ENCODE peak calls at places on chromosomes 16 and 17, in ten cellular contexts. S is stimulated activated effector memory CD8-positive, alpha-beta T cell treated with anti-CD3 and anti-CD28 coated beads, Interleukin-12 subunit alpha, Interleukin-12 subunit beta, amount 100 ng/mL, for 72 hours; V is foreskin keratinocyte; U is brain microvascular endothelial cell; A is AG10803; G is substantia nigra; K is NCI-H2107; P is left cardiac atrium; D is stromal cell of bone marrow; W is suprapubic skin. Q is an unnamed sample.

GRCh38 chr16:73527191-73527590 is 479.3 kb upstream of the ZFHX3 start:
- DNase-seq in P (no peak), K (no peak), W (no peak), D (no peak), V (no peak), S (no peak), U (no peak), A (no peak), G (no peak), Q (no peak)

GRCh38 chr16:11329080-11329491 is 16.2 kb upstream of the RMI2 start:
- DNase-seq in K (no peak), G (no peak), P (no peak), V (no peak), S (no peak), U (no peak), D (no peak), A (peak), W (no peak), Q (peak)

GRCh38 chr17:6570731-6571465 is 14.5 kb upstream of the PITPNM3 start:
- DNase-seq in S (no peak), P (no peak), K (no peak), W (no peak), G (no peak), A (no peak), U (no peak), V (no peak), D (no peak), Q (no peak)

GRCh38 chr17:44589316-44590071 is 32.2 kb downstream of the FZD2 start:
- DNase-seq in A (peak), G (no peak), V (no peak), W (no peak), D (no peak), P (no peak), U (no peak), K (no peak), S (no peak), Q (no peak)

GRCh38 chr17:4365628-4366311 is 705 bp downstream of the UBE2G1 start:
- DNase-seq in D (no peak), A (no peak), U (no peak), P (peak), V (no peak), K (no peak), S (no peak), W (peak), G (peak), Q (no peak)

GRCh38 chr17:6603746-6604325 is 36.7 kb downstream of the KIAA0753 start:
- DNase-seq in A (no peak), V (no peak), U (no peak), D (no peak), P (no peak), S (no peak), K (no peak), G (no peak), W (no peak), Q (no peak)

GRCh38 chr17:83086907-83087787 is 7.7 kb downstream of the METRNL start:
- DNase-seq in K (no peak), D (no peak), V (no peak), W (no peak), U (no peak), S (no peak), P (no peak), A (no peak), G (no peak), Q (no peak)

GRCh38 chr17:7927596-7927995 is 2.1 kb downstream of the KCNAB3 start:
- DNase-seq in W (no peak), G (no peak), U (no peak), V (no peak), K (no peak), S (no peak), P (no peak), D (no peak), A (no peak), Q (no peak)

GRCh38 chr17:57552114-57552601 is 192.9 kb downstream of the CCDC182 start:
- DNase-seq in P (peak), K (no peak), S (no peak), D (no peak), W (no peak), A (no peak), V (no peak), U (peak), G (no peak), Q (peak)

GRCh38 chr17:15233022-15233805 is 31.9 kb downstream of the PMP22 start:
- DNase-seq in G (no peak), D (peak), U (peak), S (no peak), K (no peak), W (no peak), V (peak), P (no peak), A (peak), Q (peak)

GRCh38 chr17:38674013-38674748 is 576 bp downstream of the EPOP start:
- DNase-seq in W (peak), P (peak), U (no peak), G (no peak), K (no peak), V (peak), A (no peak), D (no peak), S (peak), Q (no peak)

GRCh38 chr17:44557653-44558285 is 485 bp downstream of the FZD2 start:
- DNase-seq in V (peak), K (no peak), A (peak), D (no peak), P (peak), U (peak), W (peak), S (peak), G (no peak), Q (peak)

GRCh38 chr16:27199747-27200146 is 3.6 kb upstream of the KDM8 start:
- DNase-seq in G (no peak), W (no peak), K (no peak), V (no peak), D (no peak), P (no peak), U (no peak), A (peak), S (peak), Q (peak)

Q was measured in hepatic stellate cell.